ENCODE peak calls at places on chromosomes 4 and X, in nine cellular contexts. L, J, H, S, B, D, V, U and T are unnamed samples. For H3K4me1, the result is how much of the 10 kb centered on the place peaks cover.

GRCh38 chrX:38859602-38860001 is 58.3 kb downstream of the MID1IP1 start:
- DNase-seq in L (no peak), J (no peak), H (no peak), S (no peak), B (no peak), D (no peak), V (no peak), U (no peak), T (no peak)

GRCh38 chr4:167234388-167234881 is at the start of gene SPOCK3:
- DNase-seq in L (peak), J (peak), H (no peak), S (peak), B (no peak), D (peak), V (peak), U (peak), T (no peak)

GRCh38 chrX:153885968-153886903 is at the start of gene L1CAM:
- DNase-seq in L (no peak), J (peak), H (no peak), S (no peak), B (no peak), D (no peak), V (no peak), U (no peak), T (peak)

GRCh38 chr4:123014038-123014437 is 91.6 kb upstream of the NUDT6 start:
- DNase-seq in L (no peak), J (no peak), H (no peak), S (no peak), B (no peak), D (no peak), V (no peak), U (no peak), T (no peak)

GRCh38 chr4:56215901-56216300 is 171.4 kb downstream of the AASDH start:
- DNase-seq in L (no peak), J (peak), H (no peak), S (no peak), B (no peak), D (no peak), V (no peak), U (no peak), T (no peak)

GRCh38 chrX:21972721-21973120 is 32.2 kb downstream of the SMS start:
- DNase-seq in L (no peak), J (peak), H (no peak), S (no peak), B (no peak), D (no peak), V (no peak), U (no peak), T (peak)

GRCh38 chr4:113384600-113384999 is 335.1 kb downstream of the ANK2 start:
- DNase-seq in L (no peak), J (peak), H (no peak), S (no peak), B (no peak), D (no peak), V (no peak), U (no peak), T (no peak)

GRCh38 chrX:77275392-77275791 is 171.8 kb upstream of the FGF16 start:
- DNase-seq in L (no peak), J (no peak), H (no peak), S (no peak), B (no peak), D (no peak), V (no peak), U (no peak), T (no peak)

GRCh38 chr4:26242451-26242850 is 78.4 kb upstream of the RBPJ start:
- DNase-seq in L (no peak), J (peak), H (no peak), S (no peak), B (no peak), D (no peak), V (no peak), U (no peak), T (no peak)

GRCh38 chr4:12961713-12962112 is 522.4 kb downstream of the RAB28 start:
- DNase-seq in L (no peak), J (no peak), H (no peak), S (no peak), B (no peak), D (no peak), V (no peak), U (no peak), T (no peak)

GRCh38 chrX:24676403-24677024 is 17.2 kb upstream of the POLA1 start:
- DNase-seq in L (no peak), J (peak), H (no peak), S (no peak), B (no peak), D (no peak), V (no peak), U (no peak), T (no peak)

GRCh38 chr4:112196446-112196845 is 35.1 kb upstream of the AP1AR start:
- DNase-seq in L (no peak), J (no peak), H (no peak), S (no peak), B (no peak), D (no peak), V (no peak), U (no peak), T (no peak)

GRCh38 chr4:184193556-184194525 is 23.8 kb downstream of the ENPP6 start:
- DNase-seq in L (no peak), J (no peak), H (no peak), S (no peak), B (no peak), D (no peak), V (no peak), U (no peak), T (no peak)

GRCh38 chr4:75561789-75562188 is 5.9 kb downstream of the ODAPH start:
- DNase-seq in L (no peak), J (peak), H (no peak), S (no peak), B (no peak), D (no peak), V (no peak), U (no peak), T (no peak)

GRCh38 chr4:18421519-18421918 is 400.0 kb upstream of the LCORL start:
- DNase-seq in L (no peak), J (no peak), H (no peak), S (no peak), B (no peak), D (no peak), V (no peak), U (no peak), T (no peak)
- TF ChIP-seq CTCF in L (no peak), J (no peak), H (no peak), S (no peak), B (no peak), D (no peak), V (no peak), U (no peak), T (no peak)

GRCh38 chr4:67725981-67726380 is 25.0 kb upstream of the UBA6 start:
- DNase-seq in L (no peak), J (peak), H (no peak), S (no peak), B (no peak), D (no peak), V (no peak), U (no peak), T (no peak)

GRCh38 chr4:67723949-67724348 is 23.0 kb upstream of the UBA6 start:
- DNase-seq in L (no peak), J (no peak), H (no peak), S (no peak), B (no peak), D (no peak), V (no peak), U (no peak), T (no peak)

GRCh38 chr4:67727124-67727850 is 26.3 kb upstream of the UBA6 start:
- DNase-seq in L (no peak), J (peak), H (no peak), S (no peak), B (no peak), D (no peak), V (no peak), U (no peak), T (no peak)

GRCh38 chr4:67721770-67722597 is 21.0 kb upstream of the UBA6 start:
- DNase-seq in L (no peak), J (peak), H (no peak), S (no peak), B (no peak), D (no peak), V (no peak), U (no peak), T (no peak)

DNA sequence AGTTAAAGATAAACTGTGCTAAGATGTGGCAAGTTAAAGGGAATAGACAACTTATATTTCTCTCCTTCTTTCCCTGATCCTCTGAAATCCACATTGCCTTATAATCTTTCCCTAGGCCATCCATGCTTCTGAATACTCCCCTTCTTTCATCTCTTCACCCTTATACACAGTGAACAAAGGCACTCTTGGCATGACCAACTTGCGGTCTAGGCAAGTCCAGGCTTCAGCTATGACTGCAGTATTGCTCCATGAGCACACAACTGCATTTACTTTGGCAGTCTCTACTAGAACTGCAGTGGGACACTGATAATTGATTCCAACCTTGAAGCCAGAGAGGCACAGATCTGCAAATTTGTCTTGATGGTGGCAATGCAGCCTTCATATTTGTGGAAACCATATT is 24.2 kb upstream of the UBA6 start:
- DNase-seq in L (no peak), J (peak), H (no peak), S (no peak), B (no peak), D (no peak), V (no peak), U (no peak), T (no peak)
- H3K4me1 ChIP-seq in L (under half), J (under half), H (under half), S (under half), B (under half), D (under half), V (under half), U (under half), T (under half)

GRCh38 chr4:17092990-17093880 is 194.8 kb upstream of the LDB2 start:
- DNase-seq in L (no peak), J (no peak), H (no peak), S (no peak), B (no peak), D (no peak), V (no peak), U (no peak), T (no peak)

GRCh38 chr4:17096692-17097091 is 198.2 kb upstream of the LDB2 start:
- DNase-seq in L (no peak), J (no peak), H (no peak), S (no peak), B (no peak), D (no peak), V (no peak), U (no peak), T (no peak)

GRCh38 chr4:17094209-17094608 is 195.8 kb upstream of the LDB2 start:
- DNase-seq in L (no peak), J (no peak), H (no peak), S (no peak), B (no peak), D (no peak), V (no peak), U (no peak), T (no peak)

GRCh38 chr4:17095771-17096170 is 197.3 kb upstream of the LDB2 start:
- DNase-seq in L (no peak), J (no peak), H (no peak), S (no peak), B (no peak), D (no peak), V (no peak), U (no peak), T (no peak)

DNA sequence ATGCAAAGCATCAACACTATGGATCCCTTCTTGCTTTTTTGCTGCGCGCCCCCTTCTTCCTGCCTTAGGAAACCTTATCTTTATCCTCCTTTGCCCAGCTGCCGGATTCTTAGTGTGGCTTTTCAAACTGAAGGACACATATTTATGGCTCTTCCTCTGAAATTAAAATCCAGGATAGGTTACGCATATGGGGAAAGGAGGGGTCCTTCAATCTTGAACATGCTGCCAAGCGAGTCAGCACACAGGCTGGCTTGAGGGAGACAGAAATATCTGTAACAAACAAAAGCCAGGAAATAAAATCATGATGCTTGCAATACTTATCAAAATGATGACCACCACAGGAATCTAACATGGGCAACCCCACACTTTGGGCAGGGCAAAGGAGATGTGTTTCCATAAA is 196.4 kb upstream of the LDB2 start:
- DNase-seq in L (no peak), J (no peak), H (no peak), S (no peak), B (no peak), D (no peak), V (no peak), U (no peak), T (no peak)
- TF ChIP-seq CTCF in L (no peak), J (no peak), H (no peak), S (no peak), B (no peak), D (no peak), V (no peak), U (no peak), T (no peak)

GRCh38 chr4:158016511-158016910 is 156.3 kb downstream of the GASK1B start:
- DNase-seq in L (no peak), J (no peak), H (no peak), S (no peak), B (no peak), D (no peak), V (no peak), U (no peak), T (no peak)
- H3K4me1 ChIP-seq in L (under half), J (under half), H (under half), S (under half), B (under half), D (under half), V (under half), U (under half), T (under half)

DNA sequence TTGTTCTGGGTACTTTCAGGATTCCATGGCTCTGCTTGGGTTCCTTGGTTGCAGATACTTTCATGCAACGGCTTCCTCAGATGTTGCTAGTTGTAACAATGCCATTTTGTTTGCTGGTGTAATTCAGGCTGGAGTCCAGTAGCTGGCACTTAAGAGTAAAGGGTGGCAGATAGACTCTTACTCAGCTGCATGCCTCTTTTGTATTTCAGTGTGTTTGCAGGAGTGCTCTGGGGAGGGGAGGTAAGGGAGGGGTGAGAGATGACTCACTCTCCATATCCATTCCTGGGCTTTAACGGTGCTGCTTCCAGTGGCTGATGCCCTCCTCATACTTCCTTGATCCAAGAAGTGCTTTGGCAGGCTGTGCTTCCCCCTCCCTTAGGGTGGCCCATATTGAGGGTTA is 155.2 kb downstream of the ZNF330 start:
- DNase-seq in L (no peak), J (peak), H (no peak), S (no peak), B (no peak), D (no peak), V (no peak), U (no peak), T (no peak)
- TF ChIP-seq CTCF in L (no peak), J (peak), H (no peak), S (no peak), B (no peak), D (no peak), V (peak), U (no peak), T (no peak)

GRCh38 chr4:54096563-54096962 is 3.4 kb upstream of the GSX2 start:
- DNase-seq in L (no peak), J (no peak), H (no peak), S (no peak), B (no peak), D (no peak), V (no peak), U (no peak), T (no peak)
- H3K4me1 ChIP-seq in L (under half), J (under half), H (under half), S (under half), B (under half), D (under half), V (under half), U (under half), T (half or more)